ENCODE peak calls at places on chromosomes 3 and 15, in four cellular contexts. One of them, this sample, is unnamed.
A peak's percentile ranks its signal among the peaks of the same experiment; 100 is the strongest.

GRCh38 chr15:60614862-60615771 is 136.2 kb upstream of the ICE2 start:
- DNase-seq in glutamatergic neuron: no peak
- DNase-seq in natural killer cell: no peak
- DNase-seq in GM10248: no peak
- DNase-seq in this sample: no peak

GRCh38 chr3:14392803-14393319 is 9.5 kb upstream of the SLC6A6 start:
- DNase-seq in glutamatergic neuron: no peak
- DNase-seq in natural killer cell: no peak
- DNase-seq in GM10248: no peak
- DNase-seq in this sample: no peak

GRCh38 chr3:126267169-126267975 is 87.0 kb upstream of the ALDH1L1 start:
- DNase-seq in GM10248: no peak
- DNase-seq in natural killer cell: no peak
- DNase-seq in glutamatergic neuron: peak; percentile 76
- DNase-seq in this sample: peak; percentile 72

GRCh38 chr3:3286014-3286413 is 106.5 kb upstream of the CRBN start:
- DNase-seq in GM10248: no peak
- DNase-seq in natural killer cell: no peak
- DNase-seq in glutamatergic neuron: no peak
- DNase-seq in this sample: no peak

GRCh38 chr3:106825962-106826605 is 551.2 kb upstream of the CCDC54 start:
- DNase-seq in natural killer cell: no peak
- DNase-seq in glutamatergic neuron: no peak
- DNase-seq in GM10248: no peak
- DNase-seq in this sample: peak; percentile 26

GRCh38 chr15:58707397-58707796 is 42.1 kb downstream of the ADAM10 start:
- DNase-seq in glutamatergic neuron: no peak
- DNase-seq in natural killer cell: no peak
- DNase-seq in GM10248: no peak
- DNase-seq in this sample: no peak

GRCh38 chr3:43707998-43708397 is 17.3 kb downstream of the ABHD5 start:
- DNase-seq in natural killer cell: no peak
- DNase-seq in GM10248: no peak
- DNase-seq in glutamatergic neuron: no peak
- DNase-seq in this sample: peak; percentile 95

GRCh38 chr3:131596884-131597283 is 94.1 kb upstream of the MRPL3 start:
- DNase-seq in glutamatergic neuron: no peak
- DNase-seq in GM10248: no peak
- DNase-seq in natural killer cell: no peak
- DNase-seq in this sample: peak; percentile 48

GRCh38 chr3:66372681-66373350 is 128.0 kb downstream of the LRIG1 start:
- DNase-seq in GM10248: no peak
- DNase-seq in natural killer cell: peak; percentile 46
- DNase-seq in glutamatergic neuron: no peak
- DNase-seq in this sample: no peak

GRCh38 chr3:163056874-163057497 is 1560.4 kb downstream of the OTOL1 start:
- DNase-seq in GM10248: peak; percentile 40
- DNase-seq in glutamatergic neuron: peak; percentile 53
- DNase-seq in natural killer cell: no peak
- DNase-seq in this sample: peak; percentile 5

GRCh38 chr3:14210843-14211594 is 32.4 kb downstream of the LSM3 start:
- DNase-seq in GM10248: no peak
- DNase-seq in natural killer cell: no peak
- DNase-seq in glutamatergic neuron: no peak
- DNase-seq in this sample: no peak

GRCh38 chr15:91887921-91888373 is 34.4 kb downstream of the SLCO3A1 start:
- DNase-seq in GM10248: no peak
- DNase-seq in glutamatergic neuron: no peak
- DNase-seq in natural killer cell: no peak
- DNase-seq in this sample: peak; percentile 36

GRCh38 chr3:156307704-156308103 is 187.3 kb downstream of the KCNAB1 start:
- DNase-seq in glutamatergic neuron: no peak
- DNase-seq in GM10248: no peak
- DNase-seq in natural killer cell: no peak
- DNase-seq in this sample: peak; percentile 68

GRCh38 chr3:153856932-153857331 is 264.3 kb upstream of the ARHGEF26 start:
- DNase-seq in natural killer cell: no peak
- DNase-seq in glutamatergic neuron: no peak
- DNase-seq in GM10248: no peak
- DNase-seq in this sample: peak; percentile 67

GRCh38 chr3:160649596-160649995 is 27.4 kb upstream of the ARL14 start:
- DNase-seq in GM10248: no peak
- DNase-seq in glutamatergic neuron: no peak
- DNase-seq in natural killer cell: no peak
- DNase-seq in this sample: no peak

GRCh38 chr15:85354432-85354831 is 26.0 kb upstream of the AKAP13 start:
- DNase-seq in natural killer cell: no peak
- DNase-seq in GM10248: no peak
- DNase-seq in glutamatergic neuron: no peak
- DNase-seq in this sample: no peak

GRCh38 chr15:42100021-42100800 is 5.8 kb upstream of the PLA2G4D start:
- DNase-seq in GM10248: no peak
- DNase-seq in natural killer cell: no peak
- DNase-seq in glutamatergic neuron: no peak
- DNase-seq in this sample: peak; percentile 24

GRCh38 chr3:173733029-173733652 is 335.6 kb downstream of the NLGN1 start:
- DNase-seq in glutamatergic neuron: no peak
- DNase-seq in GM10248: no peak
- DNase-seq in natural killer cell: no peak
- DNase-seq in this sample: no peak

GRCh38 chr3:114624047-114624445 is 330.2 kb downstream of the TIGIT start:
- DNase-seq in natural killer cell: no peak
- DNase-seq in GM10248: no peak
- DNase-seq in glutamatergic neuron: no peak
- DNase-seq in this sample: no peak

GRCh38 chr15:82086243-82086995 is 40.6 kb upstream of the MEX3B start:
- DNase-seq in glutamatergic neuron: no peak
- DNase-seq in GM10248: no peak
- DNase-seq in natural killer cell: no peak
- DNase-seq in this sample: no peak

GRCh38 chr3:150699068-150699635 is 4.6 kb downstream of the ERICH6 start:
- DNase-seq in GM10248: no peak
- DNase-seq in natural killer cell: no peak
- DNase-seq in glutamatergic neuron: no peak
- DNase-seq in this sample: peak; percentile 55

GRCh38 chr3:127792664-127793292 is 29.5 kb downstream of the MGLL start:
- DNase-seq in natural killer cell: no peak
- DNase-seq in GM10248: no peak
- DNase-seq in glutamatergic neuron: no peak
- DNase-seq in this sample: peak; percentile 38

GRCh38 chr3:197428961-197429360 is 126.8 kb downstream of the BDH1 start:
- DNase-seq in GM10248: no peak
- DNase-seq in natural killer cell: no peak
- DNase-seq in glutamatergic neuron: no peak
- DNase-seq in this sample: no peak

GRCh38 chr3:170301404-170301803 is 56.1 kb upstream of the SKIL start:
- DNase-seq in GM10248: no peak
- DNase-seq in natural killer cell: no peak
- DNase-seq in glutamatergic neuron: no peak
- DNase-seq in this sample: peak; percentile 44

GRCh38 chr3:60756636-60757035 is 494.6 kb downstream of the FHIT start:
- DNase-seq in GM10248: no peak
- DNase-seq in natural killer cell: no peak
- DNase-seq in glutamatergic neuron: no peak
- DNase-seq in this sample: no peak

DNA sequence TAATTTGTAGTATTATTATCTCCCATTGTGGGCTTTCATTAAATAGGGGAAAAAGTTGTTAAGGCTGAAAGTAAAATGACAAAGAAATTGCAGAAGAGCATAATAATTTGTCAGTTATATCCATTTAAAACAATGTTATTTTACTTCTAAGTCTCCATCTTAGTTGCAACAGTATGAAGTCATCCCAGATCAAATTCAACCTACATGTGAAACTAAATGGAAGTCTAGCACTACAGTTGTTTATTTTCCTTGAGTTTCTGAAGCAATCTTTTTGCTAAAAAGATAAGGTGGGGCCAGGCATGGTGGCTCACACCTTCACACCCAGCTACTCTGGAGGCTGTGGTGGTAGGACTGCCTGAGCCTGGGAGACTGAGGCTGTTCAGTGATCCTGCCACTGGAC is 80.2 kb downstream of the DPH6 start:
- DNase-seq in glutamatergic neuron: no peak
- DNase-seq in natural killer cell: no peak
- DNase-seq in GM10248: no peak
- DNase-seq in this sample: no peak
- TF ChIP-seq CTCF in glutamatergic neuron: no peak
- TF ChIP-seq CTCF in natural killer cell: no peak
- TF ChIP-seq CTCF in GM10248: no peak
- TF ChIP-seq CTCF in this sample: no peak

GRCh38 chr3:100334340-100335136 is at the start of gene NIT2:
- DNase-seq in glutamatergic neuron: peak; percentile 87
- DNase-seq in GM10248: peak; percentile 94
- DNase-seq in natural killer cell: peak; percentile 69
- DNase-seq in this sample: peak; percentile 69
- TF ChIP-seq CTCF in glutamatergic neuron: no peak
- TF ChIP-seq CTCF in GM10248: no peak
- TF ChIP-seq CTCF in natural killer cell: no peak
- TF ChIP-seq CTCF in this sample: no peak

GRCh38 chr3:55013145-55013544 is 85.3 kb upstream of the LRTM1 start:
- DNase-seq in glutamatergic neuron: no peak
- DNase-seq in natural killer cell: no peak
- DNase-seq in GM10248: no peak
- DNase-seq in this sample: peak; percentile 3
- TF ChIP-seq CTCF in glutamatergic neuron: no peak
- TF ChIP-seq CTCF in natural killer cell: no peak
- TF ChIP-seq CTCF in GM10248: no peak
- TF ChIP-seq CTCF in this sample: no peak

GRCh38 chr15:96538506-96538905 is 208.0 kb downstream of the NR2F2 start:
- DNase-seq in GM10248: no peak
- DNase-seq in natural killer cell: no peak
- DNase-seq in glutamatergic neuron: no peak
- DNase-seq in this sample: no peak
- TF ChIP-seq CTCF in GM10248: no peak
- TF ChIP-seq CTCF in natural killer cell: no peak
- TF ChIP-seq CTCF in glutamatergic neuron: no peak
- TF ChIP-seq CTCF in this sample: no peak

GRCh38 chr15:69408841-69409240 is 5.3 kb upstream of the KIF23 start:
- DNase-seq in natural killer cell: no peak
- DNase-seq in GM10248: no peak
- DNase-seq in glutamatergic neuron: no peak
- DNase-seq in this sample: no peak

GRCh38 chr15:69412274-69412673 is 1.9 kb upstream of the KIF23 start:
- DNase-seq in natural killer cell: no peak
- DNase-seq in GM10248: no peak
- DNase-seq in glutamatergic neuron: no peak
- DNase-seq in this sample: no peak

GRCh38 chr15:69412701-69413100 is 1.4 kb upstream of the KIF23 start:
- DNase-seq in natural killer cell: no peak
- DNase-seq in GM10248: no peak
- DNase-seq in glutamatergic neuron: no peak
- DNase-seq in this sample: no peak

GRCh38 chr15:69407719-69408400 is 6.3 kb upstream of the KIF23 start:
- DNase-seq in natural killer cell: no peak
- DNase-seq in glutamatergic neuron: no peak
- DNase-seq in GM10248: no peak
- DNase-seq in this sample: no peak

GRCh38 chr15:69410290-69410874 is 3.8 kb upstream of the KIF23 start:
- DNase-seq in natural killer cell: no peak
- DNase-seq in glutamatergic neuron: no peak
- DNase-seq in GM10248: no peak
- DNase-seq in this sample: peak; percentile 74
- TF ChIP-seq CTCF in natural killer cell: no peak
- TF ChIP-seq CTCF in glutamatergic neuron: no peak
- TF ChIP-seq CTCF in GM10248: peak; percentile 18
- TF ChIP-seq CTCF in this sample: peak; percentile 73

GRCh38 chr3:10262027-10262426 is 13.8 kb downstream of the TATDN2 start:
- DNase-seq in natural killer cell: no peak
- DNase-seq in glutamatergic neuron: no peak
- DNase-seq in GM10248: no peak
- DNase-seq in this sample: no peak

GRCh38 chr3:10259798-10260197 is 11.5 kb downstream of the TATDN2 start:
- DNase-seq in natural killer cell: no peak
- DNase-seq in glutamatergic neuron: no peak
- DNase-seq in GM10248: no peak
- DNase-seq in this sample: no peak

GRCh38 chr3:10265833-10266232 is 17.6 kb downstream of the TATDN2 start:
- DNase-seq in natural killer cell: no peak
- DNase-seq in GM10248: no peak
- DNase-seq in glutamatergic neuron: no peak
- DNase-seq in this sample: no peak

GRCh38 chr3:10260211-10260701 is 12.0 kb downstream of the TATDN2 start:
- DNase-seq in natural killer cell: no peak
- DNase-seq in GM10248: no peak
- DNase-seq in glutamatergic neuron: no peak
- DNase-seq in this sample: no peak

GRCh38 chr3:10263549-10264363 is 15.5 kb downstream of the TATDN2 start:
- DNase-seq in GM10248: no peak
- DNase-seq in natural killer cell: no peak
- DNase-seq in glutamatergic neuron: peak; percentile 76
- DNase-seq in this sample: peak; percentile 18
- TF ChIP-seq CTCF in GM10248: peak; percentile 16
- TF ChIP-seq CTCF in natural killer cell: peak; percentile 36
- TF ChIP-seq CTCF in glutamatergic neuron: peak; percentile 77
- TF ChIP-seq CTCF in this sample: peak; percentile 38

DNA sequence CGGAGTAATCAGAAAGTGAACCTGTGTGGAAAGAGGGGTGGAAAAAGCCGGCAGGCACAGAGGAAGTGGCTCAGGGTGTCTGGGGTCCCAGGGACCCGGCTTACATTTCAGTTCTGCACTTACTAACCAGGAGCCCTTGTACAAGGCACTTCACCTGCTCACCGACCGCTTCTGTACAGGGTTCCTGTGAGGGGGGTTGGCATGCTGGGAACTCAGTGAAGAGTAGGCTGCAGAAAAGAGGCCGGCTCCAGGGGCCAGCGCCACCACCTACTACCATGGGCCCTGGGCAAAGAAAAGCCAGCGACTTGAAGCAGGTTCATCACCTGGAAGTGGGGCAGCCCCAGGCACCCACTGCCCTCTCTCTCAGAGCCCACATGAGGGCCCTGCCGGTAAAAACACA is 6.2 kb downstream of the STIMATE start:
- DNase-seq in natural killer cell: no peak
- DNase-seq in GM10248: no peak
- DNase-seq in glutamatergic neuron: no peak
- DNase-seq in this sample: no peak
- TF ChIP-seq CTCF in natural killer cell: no peak
- TF ChIP-seq CTCF in GM10248: no peak
- TF ChIP-seq CTCF in glutamatergic neuron: no peak
- TF ChIP-seq CTCF in this sample: no peak

DNA sequence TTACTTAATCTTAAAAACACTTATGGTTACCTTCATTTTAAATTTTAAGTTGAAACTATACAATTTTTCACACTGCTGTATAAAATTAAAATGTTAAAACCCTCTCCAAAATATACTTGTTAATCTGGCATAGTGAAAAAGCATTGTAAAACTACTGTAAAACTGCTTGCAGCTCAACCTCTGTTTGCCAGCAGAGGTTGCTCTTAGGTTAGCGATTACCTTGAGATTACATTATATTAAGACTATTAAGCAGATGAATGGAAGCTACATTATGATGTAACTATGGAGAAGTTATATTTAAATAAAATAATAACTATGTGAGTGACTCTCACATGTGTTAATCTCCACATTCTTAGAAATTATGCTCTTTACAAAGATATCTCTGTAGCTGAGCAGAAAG is 143.6 kb upstream of the SLITRK3 start:
- DNase-seq in GM10248: no peak
- DNase-seq in natural killer cell: no peak
- DNase-seq in glutamatergic neuron: no peak
- DNase-seq in this sample: no peak
- TF ChIP-seq CTCF in GM10248: peak; percentile 27
- TF ChIP-seq CTCF in natural killer cell: no peak
- TF ChIP-seq CTCF in glutamatergic neuron: no peak
- TF ChIP-seq CTCF in this sample: peak; percentile 34